ENCODE peak calls at places on chromosomes 5 and 9, in four cellular contexts. F, S, U and M are unnamed samples.

GRCh38 chr9:130117376-130117775 is 54.8 kb upstream of the NCS1 start:
- DNase-seq in F (no peak), S (no peak), U (no peak), M (no peak)

GRCh38 chr5:72957337-72957736 is 1.5 kb downstream of the FCHO2 start:
- DNase-seq in F (no peak), S (no peak), U (no peak), M (no peak)

GRCh38 chr5:135425641-135426040 is 21.5 kb downstream of the DCANP1 start:
- DNase-seq in F (no peak), S (no peak), U (no peak), M (no peak)

GRCh38 chr5:179974946-179975712 is 67.4 kb upstream of the TBC1D9B start:
- DNase-seq in F (no peak), S (peak; percentile 88), U (peak; percentile 28), M (no peak)

GRCh38 chr9:75108571-75108970 is 20.3 kb downstream of the OSTF1 start:
- DNase-seq in F (no peak), S (no peak), U (no peak), M (no peak)

GRCh38 chr5:138922494-138922893 is 47.4 kb upstream of the LRRTM2 start:
- DNase-seq in F (no peak), S (no peak), U (no peak), M (no peak)

GRCh38 chr9:89743576-89744254 is 138.9 kb downstream of the GADD45G start:
- DNase-seq in F (no peak), S (peak; percentile 68), U (no peak), M (peak; percentile 71)

GRCh38 chr5:92637960-92638359 is 943.1 kb downstream of the NR2F1-AS1 start:
- DNase-seq in F (no peak), S (no peak), U (no peak), M (no peak)

GRCh38 chr9:94645901-94646300 is 6.6 kb upstream of the FBP1 start:
- DNase-seq in F (no peak), S (no peak), U (peak; percentile 18), M (no peak)

GRCh38 chr5:159181152-159181551 is 28.2 kb downstream of the RNF145 start:
- DNase-seq in F (no peak), S (no peak), U (no peak), M (peak; percentile 51)

GRCh38 chr9:7324031-7324654 is 475.4 kb downstream of the DMAC1 start:
- DNase-seq in F (no peak), S (no peak), U (no peak), M (no peak)

GRCh38 chr9:106284300-106284699 is 578.7 kb upstream of the ZNF462 start:
- DNase-seq in F (no peak), S (peak; percentile 63), U (no peak), M (no peak)

GRCh38 chr5:178382689-178383276 is 150.2 kb upstream of the PHYKPL start:
- DNase-seq in F (no peak), S (no peak), U (no peak), M (no peak)

GRCh38 chr5:62578540-62578939 is at the start of gene LRRC70:
- DNase-seq in F (no peak), S (peak; percentile 85), U (no peak), M (peak; percentile 35)

GRCh38 chr5:35285435-35285834 is 55.1 kb upstream of the PRLR start:
- DNase-seq in F (no peak), S (no peak), U (no peak), M (no peak)

GRCh38 chr9:119991797-119992196 is 588.2 kb downstream of the CDK5RAP2 start:
- DNase-seq in F (no peak), S (no peak), U (no peak), M (no peak)

GRCh38 chr5:14268236-14268701 is 125.1 kb downstream of the TRIO start:
- DNase-seq in F (peak; percentile 69), S (no peak), U (peak; percentile 68), M (no peak)

GRCh38 chr9:114879165-114879564 is 51.2 kb downstream of the TNFSF8 start:
- DNase-seq in F (no peak), S (no peak), U (no peak), M (no peak)

GRCh38 chr9:138020120-138020794 is 142.7 kb downstream of the CACNA1B start:
- DNase-seq in F (no peak), S (no peak), U (no peak), M (no peak)

GRCh38 chr5:142600611-142601360 is 85.1 kb downstream of the FGF1 start:
- DNase-seq in F (no peak), S (no peak), U (no peak), M (no peak)

GRCh38 chr5:35823347-35823875 is 33.3 kb upstream of the IL7R start:
- DNase-seq in F (no peak), S (no peak), U (no peak), M (no peak)

GRCh38 chr5:165887147-165887546 is 2381.7 kb downstream of the MAT2B start:
- DNase-seq in F (no peak), S (no peak), U (no peak), M (no peak)

GRCh38 chr5:110686264-110686663 is 40.2 kb downstream of the TMEM232 start:
- DNase-seq in F (no peak), S (no peak), U (no peak), M (no peak)

GRCh38 chr5:56735845-56736641 is 79.3 kb upstream of the MAP3K1 start:
- DNase-seq in F (no peak), S (peak; percentile 10), U (no peak), M (no peak)

GRCh38 chr5:68032240-68032762 is 183.3 kb upstream of the PIK3R1 start:
- DNase-seq in F (no peak), S (no peak), U (no peak), M (no peak)

GRCh38 chr5:18732556-18733479 is 1098.6 kb downstream of the TAF11L14 start:
- DNase-seq in F (no peak), S (no peak), U (no peak), M (no peak)

GRCh38 chr9:120109242-120109641 is 470.7 kb downstream of the CDK5RAP2 start:
- DNase-seq in F (peak; percentile 44), S (peak; percentile 80), U (peak; percentile 47), M (no peak)

GRCh38 chr5:912356-913091 is 19.8 kb downstream of the TRIP13 start:
- DNase-seq in F (peak; percentile 96), S (peak; percentile 38), U (no peak), M (no peak)

GRCh38 chr5:138469540-138470321 is 4.5 kb downstream of the EGR1 start:
- DNase-seq in F (peak; percentile 35), S (no peak), U (no peak), M (no peak)

GRCh38 chr9:135228983-135229625 is 141.6 kb downstream of the OLFM1 start:
- DNase-seq in F (no peak), S (no peak), U (no peak), M (no peak)

GRCh38 chr9:98066235-98066634 is 9.7 kb downstream of the NANS start:
- DNase-seq in F (no peak), S (no peak), U (no peak), M (no peak)

GRCh38 chr5:26148569-26149107 is 889.7 kb downstream of the CDH9 start:
- DNase-seq in F (no peak), S (peak; percentile 26), U (no peak), M (no peak)

GRCh38 chr5:74149395-74149794 is 491.1 kb downstream of the ENC1 start:
- DNase-seq in F (no peak), S (no peak), U (no peak), M (no peak)

GRCh38 chr9:110114086-110114887 is 93.7 kb downstream of the C9orf152 start:
- DNase-seq in F (no peak), S (no peak), U (no peak), M (no peak)
- TF ChIP-seq JUNB in F (no peak), S (no peak), U (no peak), M (no peak)

GRCh38 chr9:93190656-93191353 is 6.9 kb downstream of the WNK2 start:
- DNase-seq in F (no peak), S (no peak), U (no peak), M (no peak)

GRCh38 chr9:93188426-93189368 is 4.8 kb downstream of the WNK2 start:
- DNase-seq in F (no peak), S (peak; percentile 56), U (no peak), M (no peak)

GRCh38 chr9:93191354-93191660 is 7.4 kb downstream of the WNK2 start:
- DNase-seq in F (no peak), S (no peak), U (no peak), M (no peak)

GRCh38 chr9:93190133-93190525 is 6.2 kb downstream of the WNK2 start:
- DNase-seq in F (no peak), S (no peak), U (no peak), M (no peak)

GRCh38 chr9:93189369-93190132 is 5.6 kb downstream of the WNK2 start:
- DNase-seq in F (no peak), S (no peak), U (no peak), M (no peak)
- TF ChIP-seq JUNB in F (no peak), S (no peak), U (no peak), M (no peak)

DNA sequence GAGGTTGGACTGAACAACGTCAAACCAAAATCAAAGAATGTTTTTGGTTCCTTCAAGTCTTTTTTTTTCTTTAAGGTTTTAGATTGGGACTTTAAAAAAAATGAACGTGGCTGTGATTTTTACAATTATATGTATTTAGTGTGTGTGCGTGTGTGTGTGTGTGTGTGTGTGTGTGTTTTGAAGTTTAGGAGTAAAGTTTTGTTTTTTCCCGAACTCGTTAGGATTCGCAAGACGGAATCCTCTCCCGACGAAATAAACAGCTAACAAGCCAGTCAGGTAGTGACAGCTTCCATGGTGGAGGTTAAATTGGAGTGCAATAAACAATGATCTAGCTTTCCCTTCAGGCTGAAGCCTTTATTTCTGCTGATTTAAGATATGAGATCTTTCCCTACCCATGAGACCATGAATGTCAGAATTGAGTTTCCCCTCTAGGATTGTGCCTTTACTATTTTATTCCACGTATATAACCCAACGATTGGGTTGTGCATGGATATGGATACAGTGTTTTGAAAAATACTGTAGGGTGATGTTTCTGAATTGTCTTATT is 1.2 kb downstream of the KIAA1958 start:
- DNase-seq in F (no peak), S (no peak), U (no peak), M (no peak)
- TF ChIP-seq JUNB in F (no peak), S (no peak), U (no peak), M (no peak)

GRCh38 chr9:124420991-124421543 is 5.8 kb upstream of the PSMB7 start:
- DNase-seq in F (no peak), S (peak; percentile 27), U (no peak), M (no peak)

GRCh38 chr9:124426361-124426760 is 11.1 kb upstream of the PSMB7 start:
- DNase-seq in F (no peak), S (no peak), U (no peak), M (no peak)

GRCh38 chr9:124419832-124420489 is 4.7 kb upstream of the PSMB7 start:
- DNase-seq in F (no peak), S (no peak), U (no peak), M (no peak)

GRCh38 chr9:124423155-124423554 is 7.9 kb upstream of the PSMB7 start:
- DNase-seq in F (no peak), S (no peak), U (no peak), M (no peak)

GRCh38 chr9:124423591-124423990 is 8.3 kb upstream of the PSMB7 start:
- DNase-seq in F (no peak), S (no peak), U (peak; percentile 24), M (no peak)
- TF ChIP-seq JUNB in F (no peak), S (no peak), U (no peak), M (no peak)

DNA sequence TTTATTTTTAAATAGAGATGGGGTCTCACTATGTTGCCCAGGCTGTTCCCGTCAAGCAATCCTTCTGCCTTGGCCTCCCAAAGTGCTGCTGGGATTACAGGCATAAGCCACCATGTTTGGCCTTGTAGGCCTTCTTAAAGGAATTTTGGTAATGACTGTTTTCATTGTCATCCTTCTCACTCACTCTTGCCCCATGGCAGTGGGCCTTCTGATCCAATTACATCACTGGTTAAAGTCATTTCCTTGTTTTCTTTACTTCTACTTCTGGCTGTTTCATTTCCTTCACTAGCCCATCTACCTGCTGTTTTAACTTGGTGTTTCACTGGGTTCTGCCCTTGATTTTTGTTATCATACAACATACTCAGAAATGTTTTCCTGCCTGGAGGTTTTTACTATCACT is 20.1 kb upstream of the NIM1K start:
- DNase-seq in F (no peak), S (no peak), U (no peak), M (no peak)
- TF ChIP-seq JUNB in F (no peak), S (no peak), U (no peak), M (no peak)